ENCODE peak calls at places on chromosomes 11 and 22, in six cellular contexts. R is neural progenitor cell, I is heart left ventricle, Q is dorsolateral prefrontal cortex, T is AG04450, M is pancreas. W is an unnamed sample.

GRCh38 chr11:313787-314547 is at the start of gene IFITM1:
- DNase-seq in M (no peak), R (peak; percentile 60), I (peak; percentile 65), T (peak; percentile 43), Q (no peak), W (no peak)

GRCh38 chr11:95150977-95151684 is 61.5 kb downstream of the ENDOD1 start:
- DNase-seq in R (peak; percentile 97), I (peak; percentile 94), Q (peak; percentile 92), M (peak; percentile 89), T (peak; percentile 66), W (peak; percentile 95)

GRCh38 chr11:28521075-28521474 is 412.9 kb downstream of the METTL15 start:
- DNase-seq in I (no peak), M (no peak), T (no peak), R (no peak), Q (no peak), W (no peak)

GRCh38 chr11:122764691-122765090 is 73.6 kb upstream of the CRTAM start:
- DNase-seq in M (no peak), R (no peak), T (no peak), Q (no peak), I (no peak), W (no peak)

GRCh38 chr11:15663778-15664218 is 549.1 kb downstream of the INSC start:
- DNase-seq in Q (no peak), I (no peak), R (peak; percentile 91), M (peak; percentile 15), T (no peak), W (no peak)

GRCh38 chr11:8338138-8338537 is 74.5 kb upstream of the LMO1 start:
- DNase-seq in R (peak; percentile 67), T (no peak), M (peak; percentile 48), I (peak; percentile 70), Q (no peak), W (no peak)

GRCh38 chr11:70424765-70425164 is 26.4 kb downstream of the CTTN start:
- DNase-seq in M (no peak), I (no peak), R (no peak), Q (no peak), T (no peak), W (no peak)

GRCh38 chr11:114279778-114280532 is 16.2 kb upstream of the NNMT start:
- DNase-seq in I (no peak), T (no peak), R (no peak), Q (no peak), M (no peak), W (no peak)

GRCh38 chr11:27411330-27411729 is 48.3 kb upstream of the CCDC34 start:
- DNase-seq in R (no peak), M (no peak), T (no peak), I (no peak), Q (no peak), W (no peak)

GRCh38 chr11:59102259-59102765 is 4.7 kb upstream of the FAM111B start:
- DNase-seq in R (peak; percentile 87), I (peak; percentile 68), T (no peak), Q (peak; percentile 21), M (peak; percentile 54), W (no peak)

GRCh38 chr11:12857572-12857971 is 151.5 kb upstream of the RASSF10 start:
- DNase-seq in M (no peak), I (no peak), R (no peak), T (no peak), Q (no peak), W (no peak)

GRCh38 chr11:92843455-92843854 is 126.0 kb upstream of the MTNR1B start:
- DNase-seq in R (no peak), T (no peak), Q (no peak), I (no peak), M (no peak), W (no peak)

GRCh38 chr22:36334081-36334831 is 53.5 kb downstream of the MYH9 start:
- DNase-seq in I (no peak), Q (no peak), T (no peak), M (no peak), R (peak; percentile 45), W (no peak)

GRCh38 chr22:21621891-21622623 is 7.8 kb downstream of the YDJC start:
- DNase-seq in Q (no peak), R (no peak), I (peak; percentile 44), T (no peak), M (no peak), W (no peak)

GRCh38 chr11:706957-707816 is 1.2 kb downstream of the EPS8L2 start:
- DNase-seq in M (peak; percentile 58), Q (no peak), I (peak; percentile 62), R (peak; percentile 32), T (no peak), W (no peak)

GRCh38 chr11:102957953-102958352 is 2.4 kb upstream of the MMP13 start:
- DNase-seq in Q (no peak), T (no peak), M (no peak), I (no peak), R (no peak), W (no peak)

GRCh38 chr11:69970785-69971535 is 107.2 kb upstream of the ANO1 start:
- DNase-seq in I (peak; percentile 14), T (no peak), R (no peak), Q (no peak), M (no peak), W (no peak)

GRCh38 chr22:35314161-35314942 is 14.7 kb downstream of the TOM1 start:
- DNase-seq in R (no peak), Q (no peak), M (peak; percentile 9), I (no peak), T (no peak), W (no peak)

GRCh38 chr11:34641981-34642380 is 21.1 kb downstream of the EHF start:
- DNase-seq in R (no peak), I (no peak), M (peak; percentile 58), Q (no peak), T (no peak), W (no peak)

GRCh38 chr11:23859087-23859486 is 637.8 kb upstream of the LUZP2 start:
- DNase-seq in M (no peak), T (no peak), I (no peak), R (no peak), Q (no peak), W (no peak)

DNA sequence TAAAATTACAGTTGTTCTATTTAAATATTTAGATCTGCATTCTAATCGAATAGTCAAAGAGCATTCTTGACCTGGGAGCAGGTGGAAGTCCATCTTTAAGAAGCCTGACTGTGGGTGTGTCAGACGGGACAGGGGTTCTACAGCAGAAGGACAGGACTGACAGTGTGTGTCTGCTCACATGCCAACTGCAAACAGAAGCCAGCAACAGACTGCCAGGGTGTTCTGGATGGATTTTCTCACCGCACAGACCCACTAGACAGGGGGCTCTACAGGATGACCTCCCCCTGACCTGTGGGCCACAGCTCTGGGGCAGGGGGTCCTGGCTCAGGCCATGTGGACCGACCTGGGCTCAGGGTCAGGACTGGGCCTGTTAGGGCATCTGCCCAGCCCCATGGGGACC is 22.8 kb upstream of the NAP1L4 start:
- DNase-seq in R (no peak), M (no peak), T (no peak), I (no peak), Q (no peak), W (no peak)
- H3K27ac ChIP-seq in R (no peak overlapping the region), M (no peak overlapping the region), T (no peak overlapping the region), I (no peak overlapping the region), Q (peak overlapping the region; percentile 7), W (no peak overlapping the region)

GRCh38 chr22:43783777-43784176 is 28.3 kb downstream of the EFCAB6 start:
- DNase-seq in T (no peak), M (no peak), Q (no peak), I (no peak), R (no peak), W (no peak)
- TF ChIP-seq CTCF in T (peak; percentile 10), M (no peak), Q (no peak), I (no peak), R (peak; percentile 31), W (no peak)

DNA sequence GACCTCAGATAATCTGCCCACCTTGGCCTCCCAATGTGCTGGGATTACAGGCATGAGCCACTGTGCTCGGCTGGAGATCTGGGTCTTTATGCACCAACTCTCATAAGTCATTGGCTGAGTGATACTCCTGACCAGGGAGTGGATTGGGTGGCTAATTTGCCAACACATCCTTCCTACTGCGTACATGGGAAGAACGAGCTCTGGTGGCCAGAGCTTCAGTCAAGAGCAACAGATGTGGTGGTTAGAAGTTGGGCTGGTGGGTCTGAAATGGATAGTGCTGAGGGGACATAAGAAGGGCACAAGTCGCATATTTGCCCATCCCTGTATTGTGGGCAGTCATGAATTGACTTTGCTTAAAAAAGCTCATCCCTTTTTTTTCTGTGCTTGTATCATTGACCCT is 74.1 kb upstream of the AMPD3 start:
- DNase-seq in I (no peak), R (no peak), Q (no peak), M (no peak), T (no peak), W (no peak)
- H3K27ac ChIP-seq in I (no peak overlapping the region), R (no peak overlapping the region), Q (no peak overlapping the region), M (no peak overlapping the region), T (no peak overlapping the region), W (no peak overlapping the region)

DNA sequence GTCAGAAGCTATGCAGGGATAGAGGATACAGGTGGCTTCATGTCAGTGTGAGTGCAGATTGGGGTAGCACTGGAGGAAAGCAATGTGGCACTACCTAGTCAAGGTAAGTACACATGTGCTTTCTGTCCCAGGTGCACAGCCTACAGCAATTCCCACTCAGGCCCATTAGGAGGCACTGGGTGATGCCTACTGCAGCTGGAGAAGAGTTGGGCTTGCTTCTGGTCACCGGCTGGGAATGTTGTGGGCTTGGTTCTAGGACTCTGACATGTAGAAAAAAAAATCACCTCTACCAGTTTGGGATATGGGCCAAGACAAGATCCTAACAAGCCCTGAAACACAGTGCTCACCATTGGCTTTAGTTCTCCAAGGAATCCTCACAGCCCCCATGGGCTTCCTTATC is 69.7 kb downstream of the TENM4 start:
- DNase-seq in I (no peak), Q (no peak), T (no peak), M (no peak), R (no peak), W (no peak)
- TF ChIP-seq CTCF in I (no peak), Q (no peak), T (no peak), M (no peak), R (no peak), W (no peak)

GRCh38 chr11:44948155-44948554 is 2.5 kb downstream of the TP53I11 start:
- DNase-seq in M (no peak), Q (no peak), T (no peak), I (no peak), R (no peak), W (no peak)

GRCh38 chr11:44952082-44952481 is 1.4 kb upstream of the TP53I11 start:
- DNase-seq in Q (no peak), R (no peak), M (no peak), I (no peak), T (no peak), W (no peak)

GRCh38 chr11:44949160-44950035 is 1.3 kb downstream of the TP53I11 start:
- DNase-seq in I (no peak), M (peak; percentile 41), Q (no peak), T (no peak), R (peak; percentile 88), W (no peak)

GRCh38 chr11:44950625-44951472 is at the start of gene TP53I11:
- DNase-seq in Q (peak; percentile 56), T (no peak), I (peak; percentile 94), M (peak; percentile 79), R (peak; percentile 84), W (peak; percentile 85)

DNA sequence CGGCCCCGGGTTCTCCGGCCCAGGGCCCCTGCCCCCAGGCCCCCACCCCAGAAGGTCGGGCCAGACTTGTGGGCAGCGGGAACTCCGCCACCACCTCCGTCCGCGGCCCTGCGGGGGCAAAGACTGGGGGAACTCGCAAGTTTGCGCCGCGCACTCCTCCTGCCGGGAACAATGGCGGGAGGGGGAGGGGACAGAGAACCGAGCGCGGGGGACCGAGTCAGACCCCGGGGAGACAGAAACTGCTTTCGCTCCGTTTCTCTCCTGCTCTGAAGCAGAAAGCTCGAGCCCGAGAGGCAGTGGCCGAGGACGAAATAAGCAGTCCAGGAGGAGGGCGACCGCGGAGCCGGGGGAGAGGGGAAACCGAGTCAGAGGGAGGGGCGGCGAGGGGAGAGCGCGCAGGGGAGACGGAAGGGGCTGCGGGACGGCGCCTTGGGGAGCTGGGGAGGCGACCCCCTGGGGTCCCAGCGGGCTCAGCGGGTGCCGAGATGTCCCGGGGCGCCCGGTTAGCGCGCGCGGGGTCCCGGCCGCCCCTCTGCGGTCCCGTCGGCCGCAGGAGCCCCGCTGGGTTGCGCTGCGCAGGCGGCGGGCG is 553 bp downstream of the TP53I11 start:
- DNase-seq in M (peak; percentile 42), R (peak; percentile 80), I (peak; percentile 74), T (no peak), Q (no peak), W (no peak)
- H3K27ac ChIP-seq in M (peak overlapping the region; percentile 39), R (peak overlapping the region; percentile 83), I (peak overlapping the region; percentile 87), T (no peak overlapping the region), Q (peak overlapping the region; percentile 75), W (peak overlapping the region; percentile 91)

W was measured in right atrium auricular region.